ENCODE peak calls at places on chromosome 4, in six cellular contexts. T, N, J, D, B and S are unnamed samples.

GRCh38 chr4:2893772-2894171 is 50.1 kb downstream of the ADD1 start:
- DNase-seq in T (no peak), N (no peak), J (no peak), D (no peak), B (no peak), S (no peak)

GRCh38 chr4:94575652-94576051 is 123.9 kb downstream of the PDLIM5 start:
- DNase-seq in T (no peak), N (no peak), J (no peak), D (no peak), B (no peak), S (peak)

GRCh38 chr4:98430708-98431403 is 169.7 kb downstream of the RAP1GDS1 start:
- DNase-seq in T (peak), N (no peak), J (peak), D (no peak), B (no peak), S (no peak)

GRCh38 chr4:72208421-72209075 is 176.7 kb downstream of the NPFFR2 start:
- DNase-seq in T (peak), N (no peak), J (no peak), D (no peak), B (no peak), S (no peak)

GRCh38 chr4:180823116-180823515 is 1420.1 kb upstream of the TENM3 start:
- DNase-seq in T (peak), N (no peak), J (no peak), D (no peak), B (no peak), S (no peak)

GRCh38 chr4:83196936-83197335 is 82.4 kb upstream of the PLAC8 start:
- DNase-seq in T (no peak), N (no peak), J (no peak), D (no peak), B (no peak), S (no peak)

GRCh38 chr4:147057631-147057980 is 111.9 kb upstream of the TTC29 start:
- DNase-seq in T (peak), N (peak), J (no peak), D (no peak), B (no peak), S (no peak)

GRCh38 chr4:177413656-177414055 is 28.6 kb downstream of the AGA start:
- DNase-seq in T (no peak), N (no peak), J (no peak), D (no peak), B (no peak), S (no peak)

GRCh38 chr4:26060286-26060685 is 146.3 kb downstream of the SMIM20 start:
- DNase-seq in T (no peak), N (no peak), J (no peak), D (no peak), B (no peak), S (no peak)

GRCh38 chr4:155785828-155786227 is 27.0 kb downstream of the GUCY1B1 start:
- DNase-seq in T (no peak), N (no peak), J (no peak), D (no peak), B (no peak), S (no peak)

GRCh38 chr4:118682928-118683327 is 2.3 kb upstream of the METTL14 start:
- DNase-seq in T (peak), N (no peak), J (no peak), D (no peak), B (no peak), S (no peak)

GRCh38 chr4:71187399-71188196 is 151.2 kb upstream of the SLC4A4 start:
- DNase-seq in T (no peak), N (peak), J (no peak), D (no peak), B (no peak), S (peak)

GRCh38 chr4:128461300-128462103 is 173.9 kb upstream of the PGRMC2 start:
- DNase-seq in T (peak), N (no peak), J (peak), D (no peak), B (no peak), S (no peak)

GRCh38 chr4:147361726-147362125 is 119.2 kb upstream of the EDNRA start:
- DNase-seq in T (peak), N (no peak), J (no peak), D (no peak), B (no peak), S (no peak)

GRCh38 chr4:55733874-55734437 is 85.6 kb upstream of the EXOC1L start:
- DNase-seq in T (peak), N (no peak), J (no peak), D (no peak), B (no peak), S (no peak)

GRCh38 chr4:159142254-159142653 is 39.4 kb downstream of the RAPGEF2 start:
- DNase-seq in T (peak), N (no peak), J (no peak), D (no peak), B (no peak), S (no peak)

GRCh38 chr4:37767546-37767945 is 58.9 kb upstream of the PGM2 start:
- DNase-seq in T (peak), N (no peak), J (no peak), D (peak), B (no peak), S (no peak)

GRCh38 chr4:8738471-8738931 is 133.1 kb downstream of the HMX1 start:
- DNase-seq in T (no peak), N (no peak), J (no peak), D (no peak), B (no peak), S (peak)

GRCh38 chr4:149784018-149784417 is 31.6 kb downstream of the IQCM start:
- DNase-seq in T (peak), N (no peak), J (no peak), D (no peak), B (no peak), S (no peak)

GRCh38 chr4:153490985-153491483 is 24.9 kb downstream of the TMEM131L start:
- DNase-seq in T (no peak), N (no peak), J (no peak), D (no peak), B (no peak), S (no peak)

GRCh38 chr4:73674451-73674919 is 54.2 kb upstream of the RASSF6 start:
- DNase-seq in T (peak), N (no peak), J (no peak), D (no peak), B (no peak), S (no peak)

GRCh38 chr4:129240816-129241215 is 144.9 kb downstream of the C4orf33 start:
- DNase-seq in T (peak), N (no peak), J (no peak), D (peak), B (no peak), S (no peak)

GRCh38 chr4:85686398-85686797 is 211.4 kb downstream of the ARHGAP24 start:
- DNase-seq in T (no peak), N (no peak), J (no peak), D (no peak), B (no peak), S (no peak)

GRCh38 chr4:187632260-187633010 is 363.1 kb upstream of the ZFP42 start:
- DNase-seq in T (no peak), N (no peak), J (no peak), D (no peak), B (no peak), S (no peak)

GRCh38 chr4:8644966-8645752 is 52.6 kb downstream of the CPZ start:
- DNase-seq in T (no peak), N (no peak), J (no peak), D (no peak), B (no peak), S (peak)

GRCh38 chr4:100895572-100896197 is 377.9 kb upstream of the EMCN start:
- DNase-seq in T (peak), N (peak), J (no peak), D (no peak), B (no peak), S (no peak)

GRCh38 chr4:185390941-185391340 is 4.8 kb downstream of the LRP2BP start:
- DNase-seq in T (no peak), N (no peak), J (no peak), D (no peak), B (no peak), S (no peak)

GRCh38 chr4:143397335-143397734 is 60.7 kb downstream of the GAB1 start:
- DNase-seq in T (peak), N (no peak), J (peak), D (no peak), B (no peak), S (no peak)

GRCh38 chr4:41575665-41576064 is 37.7 kb downstream of the LIMCH1 start:
- DNase-seq in T (no peak), N (no peak), J (no peak), D (no peak), B (no peak), S (no peak)

GRCh38 chr4:61202100-61202637 is 2.0 kb downstream of the ADGRL3 start:
- DNase-seq in T (no peak), N (no peak), J (no peak), D (no peak), B (peak), S (no peak)

GRCh38 chr4:180960758-180961401 is 1282.3 kb upstream of the TENM3 start:
- DNase-seq in T (peak), N (no peak), J (no peak), D (no peak), B (no peak), S (peak)

GRCh38 chr4:112938461-112939058 is 110.9 kb upstream of the ANK2 start:
- DNase-seq in T (peak), N (peak), J (peak), D (peak), B (no peak), S (no peak)

GRCh38 chr4:16140520-16141249 is 56.9 kb upstream of the PROM1 start:
- DNase-seq in T (peak), N (no peak), J (peak), D (peak), B (no peak), S (no peak)

GRCh38 chr4:150986085-150986484 is 29.0 kb downstream of the LRBA start:
- DNase-seq in T (no peak), N (no peak), J (no peak), D (no peak), B (no peak), S (no peak)